ENCODE peak calls at places on chromosomes 4 and X, in four cellular contexts. T is neuronal stem cell, I is mammary epithelial cell, B is tibial artery. L is an unnamed sample.
A peak's percentile ranks its signal among the peaks of the same experiment; 100 is the strongest.

GRCh38 chrX:2677764-2678163 is 13.3 kb upstream of the CD99 start:
- DNase-seq in T (no peak), I (peak; percentile 92), B (peak; percentile 90), L (no peak)

GRCh38 chr4:153773236-153773690 is 13.4 kb upstream of the RNF175 start:
- DNase-seq in T (no peak), I (no peak), B (no peak), L (no peak)

GRCh38 chr4:94011190-94011589 is 182.6 kb downstream of the ATOH1 start:
- DNase-seq in T (no peak), I (no peak), B (no peak), L (no peak)

GRCh38 chr4:184814686-184815045 is 11.1 kb downstream of the ACSL1 start:
- DNase-seq in T (no peak), I (no peak), B (peak; percentile 31), L (no peak)

GRCh38 chr4:4666693-4667642 is 125.1 kb upstream of the STX18 start:
- DNase-seq in T (no peak), I (no peak), B (no peak), L (no peak)

GRCh38 chr4:122450847-122451246 is 5.7 kb downstream of the IL2 start:
- DNase-seq in T (peak; percentile 29), I (peak; percentile 17), B (no peak), L (no peak)

GRCh38 chr4:67934628-67935027 is 28.7 kb downstream of the TMPRSS11A start:
- DNase-seq in T (no peak), I (peak; percentile 51), B (no peak), L (no peak)

GRCh38 chr4:4855293-4856070 is 4.0 kb upstream of the MSX1 start:
- DNase-seq in T (no peak), I (no peak), B (no peak), L (no peak)

GRCh38 chr4:180060159-180060889 is 2182.9 kb upstream of the TENM3 start:
- DNase-seq in T (peak; percentile 5), I (no peak), B (no peak), L (no peak)

GRCh38 chr4:164536829-164537228 is 217.1 kb upstream of the SMIM31 start:
- DNase-seq in T (no peak), I (peak; percentile 96), B (peak; percentile 77), L (no peak)

GRCh38 chrX:129529685-129530281 is 6.5 kb upstream of the SMARCA1 start:
- DNase-seq in T (no peak), I (peak; percentile 55), B (no peak), L (no peak)

GRCh38 chr4:152014280-152014679 is 253.5 kb upstream of the GATB start:
- DNase-seq in T (no peak), I (no peak), B (no peak), L (no peak)

GRCh38 chr4:186813377-186814068 is 89.9 kb upstream of the FAT1 start:
- DNase-seq in T (no peak), I (no peak), B (no peak), L (no peak)
- H3K27ac ChIP-seq in T (no peak overlapping the region), I (no peak overlapping the region), B (no peak overlapping the region), L (no peak overlapping the region)

DNA sequence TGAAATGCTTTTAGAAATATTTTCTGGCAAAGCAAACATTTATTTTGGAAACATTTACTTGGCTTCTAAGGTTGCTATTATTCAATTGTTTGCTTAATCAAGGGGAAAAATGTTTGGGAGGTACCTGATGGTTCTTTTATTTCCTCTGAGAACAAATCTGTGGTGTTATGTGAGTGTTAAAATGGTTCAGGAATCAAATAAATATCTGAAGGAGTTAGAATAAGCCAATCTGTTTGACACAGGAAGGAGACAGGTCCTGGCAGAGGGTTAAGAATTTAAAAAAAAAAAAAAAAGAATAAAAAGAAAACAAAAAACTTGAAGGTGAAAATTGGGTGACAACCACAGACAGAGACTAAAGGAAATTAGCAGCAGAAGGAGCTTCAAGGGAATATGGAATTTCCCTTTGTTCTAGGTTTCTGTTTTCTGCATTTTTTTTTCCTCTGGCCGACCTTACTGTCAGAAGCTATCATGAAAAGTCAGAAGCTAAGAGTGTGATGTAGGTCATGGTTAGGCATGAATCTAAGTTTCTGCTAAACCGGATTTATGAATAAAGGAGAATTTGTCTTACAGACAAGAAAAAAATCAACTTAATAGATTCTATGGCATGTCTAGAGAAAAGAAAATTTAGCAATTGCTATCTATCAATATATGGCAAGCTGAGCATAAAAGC is 78.6 kb upstream of the PNPLA4 start:
- DNase-seq in T (no peak), I (no peak), B (no peak), L (no peak)
- H3K27ac ChIP-seq in T (no peak overlapping the region), I (no peak overlapping the region), B (no peak overlapping the region), L (no peak overlapping the region)

DNA sequence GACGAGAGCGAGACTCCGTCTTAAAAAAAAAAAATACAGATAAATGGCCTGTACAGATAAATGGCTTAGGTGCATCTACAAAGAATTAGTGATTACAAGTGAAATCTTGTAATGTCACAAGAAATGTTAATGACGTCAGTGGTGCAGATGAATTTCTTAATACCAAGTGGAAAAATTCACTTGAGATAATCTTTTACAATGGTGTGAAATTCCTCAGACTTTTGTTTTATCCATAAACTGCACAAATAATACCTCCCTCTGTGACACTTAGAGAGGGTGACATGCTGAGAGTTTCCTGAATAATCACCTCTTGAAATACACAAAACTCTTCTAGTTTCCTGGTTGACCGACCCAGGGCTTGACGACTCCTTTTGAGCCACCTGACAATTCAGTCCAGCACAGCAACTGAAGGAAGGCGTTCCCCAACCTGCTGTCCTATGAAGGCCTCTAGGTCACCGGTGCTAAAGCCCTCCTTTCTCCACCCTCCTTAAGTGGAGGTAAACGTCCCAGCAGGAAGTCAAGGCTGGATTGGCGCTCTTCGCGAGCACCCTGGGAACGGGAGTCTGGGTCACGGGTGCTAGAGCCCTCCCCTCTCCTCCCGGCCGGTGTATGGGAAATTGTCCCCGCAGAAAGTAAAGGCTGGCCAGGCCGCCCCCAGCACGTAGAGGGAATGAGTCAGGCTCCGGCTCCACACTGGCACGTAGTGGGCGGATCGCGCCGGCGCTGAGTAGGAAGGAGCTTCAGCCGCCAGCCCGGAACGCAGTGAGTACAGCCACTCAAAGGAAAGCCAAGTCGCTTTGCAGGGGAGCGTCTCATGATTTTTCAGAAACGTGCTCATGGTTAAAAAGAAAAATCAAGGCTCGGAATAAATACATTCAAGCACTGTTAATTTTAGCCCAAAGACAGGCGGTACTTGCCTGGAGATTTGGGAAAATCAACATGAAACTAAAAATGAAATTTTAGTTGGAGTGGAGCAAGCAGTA is at the start of gene TMEM144:
- DNase-seq in T (peak; percentile 63), I (peak; percentile 87), B (peak; percentile 98), L (peak; percentile 92)
- H3K27ac ChIP-seq in T (peak within 1 kb of the TSS; percentile 28), I (peak within 1 kb of the TSS; percentile 59), B (peak within 1 kb of the TSS; percentile 93), L (peak within 1 kb of the TSS; percentile 95)

GRCh38 chrX:131763674-131764073 is 219.8 kb downstream of the OR13H1 start:
- DNase-seq in T (no peak), I (peak; percentile 77), B (no peak), L (peak; percentile 42)
- H3K27ac ChIP-seq in T (no peak overlapping the region), I (no peak overlapping the region), B (no peak overlapping the region), L (no peak overlapping the region)

DNA sequence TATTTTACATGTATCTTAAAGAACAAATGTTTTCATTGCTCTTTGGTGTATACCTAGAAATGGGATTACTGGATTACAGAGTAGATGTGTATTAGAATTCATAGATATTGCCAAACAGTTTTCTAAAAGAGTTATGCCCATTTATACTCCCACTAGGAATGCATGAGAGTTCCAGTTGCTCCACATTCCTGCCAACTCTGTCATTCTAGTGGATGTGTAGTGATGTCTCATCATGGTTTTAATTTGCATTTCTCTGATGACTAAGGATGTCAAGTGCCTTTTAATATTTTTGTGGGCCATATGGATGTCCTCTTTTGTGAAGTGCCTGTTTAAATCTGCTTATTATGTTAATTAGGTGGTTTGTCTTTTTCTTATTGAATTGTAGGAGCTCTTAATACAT is 65.6 kb upstream of the BMP2K start:
- DNase-seq in T (no peak), I (peak; percentile 89), B (no peak), L (no peak)
- H3K27ac ChIP-seq in T (no peak overlapping the region), I (no peak overlapping the region), B (no peak overlapping the region), L (no peak overlapping the region)

GRCh38 chr4:48722509-48723446 is 57.3 kb downstream of the FRYL start:
- DNase-seq in T (no peak), I (no peak), B (no peak), L (no peak)
- H3K27ac ChIP-seq in T (no peak overlapping the region), I (no peak overlapping the region), B (no peak overlapping the region), L (peak overlapping the region; percentile 56)

GRCh38 chrX:7133036-7133412 is 14.5 kb upstream of the STS start:
- DNase-seq in T (no peak), I (no peak), B (no peak), L (no peak)

GRCh38 chrX:7132335-7133035 is 15.0 kb upstream of the STS start:
- DNase-seq in T (no peak), I (peak; percentile 92), B (no peak), L (peak; percentile 10)

GRCh38 chrX:7127058-7127457 is 20.5 kb upstream of the STS start:
- DNase-seq in T (peak; percentile 4), I (no peak), B (no peak), L (no peak)

DNA sequence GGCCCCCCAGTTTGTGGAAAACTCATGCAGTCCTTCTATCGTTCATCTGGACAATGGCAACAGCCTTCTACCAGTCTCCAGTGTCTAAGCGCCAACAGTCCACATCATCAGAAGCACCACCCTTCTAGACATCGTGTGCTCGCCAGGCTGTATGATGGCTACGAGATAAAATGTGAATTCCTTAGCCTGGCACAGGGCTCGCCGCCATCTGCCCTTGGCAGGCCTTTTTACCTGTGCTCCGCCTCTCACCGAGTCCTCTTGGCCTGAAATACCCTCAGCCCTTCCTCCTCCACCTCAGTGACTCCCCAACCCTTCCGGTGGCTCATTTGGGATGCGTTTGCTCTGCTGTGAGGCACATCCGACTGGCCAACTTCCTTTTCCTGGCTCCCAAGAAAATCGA is 15.9 kb upstream of the STS start:
- DNase-seq in T (no peak), I (no peak), B (no peak), L (no peak)
- H3K27ac ChIP-seq in T (no peak overlapping the region), I (no peak overlapping the region), B (no peak overlapping the region), L (no peak overlapping the region)